ENCODE peak calls at places on chromosomes 13 and 19, in four cellular contexts. J, B, H and W are unnamed samples.

GRCh38 chr19:48632692-48633147 is 4.5 kb downstream of the DBP start:
- DNase-seq in J (no peak), H (no peak), B (no peak), W (no peak)

GRCh38 chr13:21234537-21234936 is 58.1 kb downstream of the MRPL57 start:
- DNase-seq in J (no peak), H (no peak), B (no peak), W (no peak)

GRCh38 chr13:113777311-113778260 is 18.6 kb downstream of the TMEM255B start:
- DNase-seq in J (no peak), H (no peak), B (peak; percentile 73), W (no peak)

GRCh38 chr19:42148270-42148669 is 16.0 kb upstream of the POU2F2 start:
- DNase-seq in B (no peak), H (no peak), J (no peak), W (no peak)

GRCh38 chr19:1830978-1831377 is 17.3 kb downstream of the REXO1 start:
- DNase-seq in H (no peak), B (no peak), J (no peak), W (no peak)

GRCh38 chr19:51242881-51243280 is 8.0 kb upstream of the SIGLECL1 start:
- DNase-seq in J (no peak), B (no peak), H (no peak), W (no peak)

GRCh38 chr19:48859711-48860572 is 8.5 kb downstream of the PLEKHA4 start:
- DNase-seq in B (peak; percentile 95), J (no peak), H (no peak), W (peak; percentile 61)

GRCh38 chr19:41416194-41416674 is 10.9 kb downstream of the B3GNT8 start:
- DNase-seq in J (no peak), B (no peak), H (no peak), W (no peak)

GRCh38 chr13:58018020-58018419 is 386.5 kb downstream of the PCDH17 start:
- DNase-seq in J (no peak), H (no peak), B (no peak), W (no peak)